ENCODE peak calls at places on chromosomes 16 and 17, in ten cellular contexts. D is body of pancreas, R is ovary, S is Peyer's patch, T is lower leg skin, Q is A549, N is IMR-90, J is tibial nerve, P is suprapubic skin, L is transverse colon. K is an unnamed sample.

GRCh38 chr16:1060416-1061340 is 11.9 kb upstream of the SSTR5 start:
- DNase-seq in D (no peak), R (no peak), S (no peak), T (no peak), Q (no peak), N (no peak), J (no peak), P (no peak), L (no peak), K (no peak)

GRCh38 chr17:81403040-81403467 is 7.8 kb downstream of the BAHCC1 start:
- DNase-seq in D (no peak), R (no peak), S (no peak), T (no peak), Q (no peak), N (peak; percentile 46), J (no peak), P (no peak), L (no peak), K (no peak)

GRCh38 chr17:28901866-28902818 is 737 bp downstream of the DHRS13 start:
- DNase-seq in D (peak; percentile 44), R (no peak), S (no peak), T (no peak), Q (peak; percentile 36), N (no peak), J (no peak), P (no peak), L (peak; percentile 65), K (peak; percentile 52)

GRCh38 chr16:10921536-10922327 is 20.5 kb downstream of the DEXI start:
- DNase-seq in D (no peak), R (no peak), S (no peak), T (no peak), Q (no peak), N (no peak), J (no peak), P (no peak), L (no peak), K (no peak)

GRCh38 chr16:84841787-84842300 is 22.1 kb downstream of the CRISPLD2 start:
- DNase-seq in D (peak; percentile 73), R (no peak), S (peak; percentile 79), T (no peak), Q (no peak), N (no peak), J (no peak), P (no peak), L (peak; percentile 83), K (no peak)

GRCh38 chr17:28345420-28346198 is 10.0 kb downstream of the TNFAIP1 start:
- DNase-seq in D (peak; percentile 51), R (no peak), S (no peak), T (no peak), Q (no peak), N (no peak), J (no peak), P (no peak), L (no peak), K (peak; percentile 72)

GRCh38 chr16:53817812-53818211 is 113.9 kb downstream of the FTO start:
- DNase-seq in D (no peak), R (no peak), S (no peak), T (no peak), Q (no peak), N (peak; percentile 44), J (no peak), P (no peak), L (no peak), K (no peak)

GRCh38 chr16:13419589-13419988 is 500.4 kb upstream of the ERCC4 start:
- DNase-seq in D (no peak), R (no peak), S (no peak), T (no peak), Q (no peak), N (no peak), J (no peak), P (no peak), L (no peak), K (no peak)

GRCh38 chr16:85970712-85971220 is 71.8 kb downstream of the IRF8 start:
- DNase-seq in D (no peak), R (no peak), S (no peak), T (no peak), Q (no peak), N (peak; percentile 0), J (no peak), P (no peak), L (no peak), K (no peak)

GRCh38 chr17:81157848-81158687 is 7.2 kb upstream of the PVALEF start:
- DNase-seq in D (no peak), R (no peak), S (no peak), T (no peak), Q (no peak), N (no peak), J (no peak), P (no peak), L (no peak), K (no peak)

GRCh38 chr17:13650096-13650675 is 48.5 kb upstream of the HS3ST3A1 start:
- DNase-seq in D (no peak), R (no peak), S (no peak), T (no peak), Q (no peak), N (peak; percentile 57), J (no peak), P (no peak), L (no peak), K (no peak)

GRCh38 chr16:77660311-77660710 is 62.0 kb upstream of the NUDT7 start:
- DNase-seq in D (no peak), R (no peak), S (no peak), T (no peak), Q (peak; percentile 33), N (peak; percentile 52), J (no peak), P (no peak), L (no peak), K (no peak)

GRCh38 chr17:64687959-64688358 is 25.9 kb upstream of the SMURF2 start:
- DNase-seq in D (no peak), R (no peak), S (no peak), T (no peak), Q (no peak), N (peak; percentile 80), J (no peak), P (no peak), L (no peak), K (no peak)

GRCh38 chr17:50132104-50132794 is 2.3 kb upstream of the SAMD14 start:
- DNase-seq in D (no peak), R (no peak), S (no peak), T (no peak), Q (no peak), N (no peak), J (no peak), P (no peak), L (no peak), K (no peak)
- TF ChIP-seq POLR2A in D (no peak), R (no peak), S (no peak), T (no peak), Q (no peak), N (no peak), J (no peak), P (no peak), L (no peak), K (no peak)

GRCh38 chr17:48751172-48751571 is 22.6 kb upstream of the HOXB13 start:
- DNase-seq in D (no peak), R (no peak), S (no peak), T (no peak), Q (no peak), N (no peak), J (no peak), P (no peak), L (no peak), K (no peak)
- TF ChIP-seq POLR2A in D (no peak), R (no peak), S (no peak), T (no peak), Q (no peak), N (no peak), J (no peak), P (no peak), L (no peak), K (no peak)

GRCh38 chr16:88649924-88650748 is 717 bp downstream of the CYBA start:
- DNase-seq in D (peak; percentile 47), R (no peak), S (peak; percentile 75), T (no peak), Q (no peak), N (peak; percentile 8), J (no peak), P (no peak), L (peak; percentile 65), K (peak; percentile 48)

GRCh38 chr16:88652763-88653065 is 1.9 kb upstream of the CYBA start:
- DNase-seq in D (no peak), R (no peak), S (no peak), T (no peak), Q (no peak), N (no peak), J (no peak), P (no peak), L (no peak), K (no peak)

GRCh38 chr16:88651989-88652762 is 1.3 kb upstream of the CYBA start:
- DNase-seq in D (no peak), R (no peak), S (no peak), T (no peak), Q (no peak), N (no peak), J (no peak), P (no peak), L (no peak), K (no peak)

GRCh38 chr16:88650749-88651275 is at the start of gene CYBA:
- DNase-seq in D (peak; percentile 80), R (no peak), S (peak; percentile 89), T (peak; percentile 60), Q (peak; percentile 87), N (peak; percentile 22), J (peak; percentile 47), P (no peak), L (peak; percentile 91), K (peak; percentile 92)

GRCh38 chr16:88651276-88651988 is 579 bp upstream of the CYBA start:
- DNase-seq in D (peak; percentile 76), R (no peak), S (no peak), T (peak; percentile 40), Q (no peak), N (no peak), J (no peak), P (no peak), L (peak; percentile 81), K (peak; percentile 68)
- TF ChIP-seq POLR2A in D (no peak), R (no peak), S (no peak), T (no peak), Q (no peak), N (no peak), J (no peak), P (no peak), L (peak; percentile 7), K (no peak)

DNA sequence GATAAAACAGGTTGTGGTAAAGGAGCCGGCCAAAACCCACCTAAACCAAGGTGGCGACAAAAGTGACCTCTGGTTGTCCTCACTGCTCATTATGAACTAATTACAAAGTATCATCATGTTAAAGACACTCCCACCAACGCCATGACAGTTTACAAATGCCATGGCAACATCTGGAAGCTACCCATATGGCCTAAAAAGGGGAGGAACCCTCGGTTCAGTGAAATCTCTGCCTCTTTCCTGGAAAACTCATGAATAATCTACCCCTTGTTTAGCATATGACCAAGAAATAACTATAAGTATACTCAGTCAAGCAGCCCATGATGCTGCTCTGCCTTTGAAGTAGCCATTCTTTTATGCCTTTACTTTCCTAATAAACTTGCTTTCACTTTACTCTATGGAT is 72.2 kb downstream of the CYLD start:
- DNase-seq in D (no peak), R (no peak), S (no peak), T (peak; percentile 5), Q (no peak), N (no peak), J (no peak), P (no peak), L (no peak), K (no peak)
- TF ChIP-seq POLR2A in D (no peak), R (no peak), S (no peak), T (no peak), Q (no peak), N (no peak), J (no peak), P (no peak), L (no peak), K (no peak)

K was measured in heart left ventricle.